ENCODE peak calls at places on chromosomes 4 and X, in five cellular contexts. I is SK-N-SH, H is neural progenitor cell, T is hepatocyte, C is GM23338. Z is an unnamed sample.
A peak's percentile ranks its signal among the peaks of the same experiment; 100 is the strongest.

GRCh38 chrX:3532571-3532970 is 180.9 kb downstream of the PRKX start:
- DNase-seq in I (no peak), H (no peak), T (no peak), C (peak; percentile 4), Z (no peak)

GRCh38 chr4:17055788-17056187 is 157.3 kb upstream of the LDB2 start:
- DNase-seq in I (no peak), H (no peak), T (no peak), C (no peak), Z (no peak)

GRCh38 chr4:173794662-173795061 is 264.6 kb upstream of the HAND2 start:
- DNase-seq in I (no peak), H (no peak), T (no peak), C (no peak), Z (no peak)

GRCh38 chr4:78811034-78811433 is 34.9 kb downstream of the BMP2K start:
- DNase-seq in I (no peak), H (no peak), T (no peak), C (no peak), Z (no peak)

GRCh38 chrX:58025979-58026378 is 115.7 kb upstream of the ZXDA start:
- DNase-seq in I (peak; percentile 20), H (peak; percentile 9), T (no peak), C (peak; percentile 28), Z (peak; percentile 59)

GRCh38 chrX:3380603-3381002 is 34.2 kb upstream of the MXRA5 start:
- DNase-seq in I (no peak), H (no peak), T (no peak), C (no peak), Z (no peak)

GRCh38 chr4:8055206-8055605 is 103.4 kb downstream of the ABLIM2 start:
- DNase-seq in I (no peak), H (no peak), T (no peak), C (no peak), Z (no peak)

GRCh38 chr4:108114503-108114902 is 54.2 kb downstream of the LEF1 start:
- DNase-seq in I (no peak), H (peak; percentile 8), T (peak; percentile 24), C (peak; percentile 27), Z (peak; percentile 23)

GRCh38 chr4:15729910-15730533 is 27.2 kb downstream of the BST1 start:
- DNase-seq in I (peak; percentile 66), H (peak; percentile 63), T (peak; percentile 63), C (peak; percentile 77), Z (peak; percentile 78)

GRCh38 chrX:109624022-109624421 is 950 bp downstream of the KCNE5 start:
- DNase-seq in I (no peak), H (no peak), T (no peak), C (peak; percentile 9), Z (no peak)

GRCh38 chrX:133959972-133960371 is 25.4 kb downstream of the GPC3 start:
- DNase-seq in I (no peak), H (no peak), T (no peak), C (no peak), Z (no peak)

GRCh38 chr4:188374870-188375269 is 235.6 kb downstream of the TRIML1 start:
- DNase-seq in I (no peak), H (no peak), T (no peak), C (no peak), Z (no peak)

GRCh38 chr4:23906839-23907238 is 17.0 kb upstream of the PPARGC1A start:
- DNase-seq in I (no peak), H (no peak), T (no peak), C (no peak), Z (no peak)

DNA sequence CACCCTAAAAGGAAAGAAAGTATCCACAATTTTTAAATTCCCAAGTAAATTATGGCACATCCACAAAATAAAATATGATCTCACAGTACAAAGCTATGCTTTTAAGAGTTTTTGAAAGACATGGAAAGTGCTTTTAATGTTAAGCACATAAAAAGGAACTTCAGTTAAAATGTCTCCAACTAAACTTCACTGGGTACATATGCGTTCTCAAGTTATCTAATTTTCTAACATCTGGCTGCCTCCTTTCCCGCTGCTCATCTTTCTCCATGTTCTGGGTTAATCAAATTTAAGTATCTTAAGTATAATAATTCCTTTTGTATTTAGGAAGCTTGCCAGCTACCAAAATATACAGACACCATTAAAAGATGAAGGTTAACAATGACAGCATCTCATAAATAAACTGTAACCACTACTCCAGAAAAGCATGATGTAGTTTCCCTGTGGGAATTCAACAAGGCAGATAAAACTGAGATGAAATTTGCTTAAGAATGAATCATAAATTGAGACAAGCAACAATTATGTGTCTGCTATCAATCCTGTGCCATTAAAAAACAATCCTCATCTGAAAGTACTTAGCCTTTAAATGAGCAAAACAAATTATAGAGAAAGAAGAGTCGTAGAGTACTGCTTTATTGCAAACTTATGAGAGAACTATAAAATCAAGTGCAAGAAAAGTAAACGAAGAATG is 25.1 kb downstream of the PRSS12 start:
- DNase-seq in I (peak; percentile 22), H (no peak), T (no peak), C (no peak), Z (no peak)
- H3K27ac ChIP-seq in I (peak overlapping the region; percentile 72), H (no peak overlapping the region), T (peak overlapping the region; percentile 49), C (no peak overlapping the region), Z (no peak overlapping the region)

GRCh38 chrX:43939187-43939926 is 33.8 kb downstream of the NDP start:
- DNase-seq in I (no peak), H (no peak), T (no peak), C (no peak), Z (no peak)
- TF ChIP-seq CTCF in I (peak; percentile 41), H (peak; percentile 15), T (peak; percentile 26), C (no peak), Z (no peak)

GRCh38 chr4:122041312-122041711 is 89.5 kb upstream of the TRPC3 start:
- DNase-seq in I (no peak), H (no peak), T (no peak), C (no peak), Z (no peak)

GRCh38 chr4:122046255-122046654 is 94.4 kb upstream of the TRPC3 start:
- DNase-seq in I (no peak), H (no peak), T (no peak), C (no peak), Z (no peak)

GRCh38 chr4:122044496-122044895 is 92.6 kb upstream of the TRPC3 start:
- DNase-seq in I (no peak), H (no peak), T (no peak), C (no peak), Z (no peak)

GRCh38 chr4:122047706-122048425 is 96.0 kb upstream of the TRPC3 start:
- DNase-seq in I (no peak), H (no peak), T (no peak), C (no peak), Z (no peak)

DNA sequence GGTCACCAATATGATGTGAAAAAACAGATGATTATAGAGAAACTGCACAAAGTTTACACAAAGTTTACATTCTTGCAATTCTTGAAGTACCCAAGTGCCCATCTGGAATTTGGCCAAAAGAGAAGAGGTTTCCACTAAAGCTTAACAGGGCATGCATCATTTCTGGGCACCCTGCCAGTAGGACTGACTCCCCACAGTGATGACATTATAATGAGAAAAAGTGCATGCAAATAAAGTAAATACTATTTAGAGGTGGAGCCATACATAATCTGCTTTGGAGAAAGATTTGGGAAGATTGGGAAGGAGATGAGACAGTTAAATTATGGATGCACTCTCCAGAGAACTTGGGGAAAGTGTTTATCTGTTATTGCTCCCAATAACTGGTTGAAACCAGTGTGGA is 93.7 kb upstream of the TRPC3 start:
- DNase-seq in I (peak; percentile 3), H (no peak), T (peak; percentile 57), C (no peak), Z (no peak)
- TF ChIP-seq EZH2phosphoT487 in I (no peak), H (no peak), T (no peak), C (no peak), Z (no peak)

GRCh38 chr4:6527683-6528595 is 47.0 kb upstream of the MAN2B2 start:
- DNase-seq in I (no peak), H (no peak), T (no peak), C (no peak), Z (no peak)
- H3K27ac ChIP-seq in I (no peak overlapping the region), H (no peak overlapping the region), T (no peak overlapping the region), C (no peak overlapping the region), Z (no peak overlapping the region)

GRCh38 chr4:26105372-26105771 is 191.4 kb downstream of the SMIM20 start:
- DNase-seq in I (no peak), H (no peak), T (no peak), C (no peak), Z (no peak)
- TF ChIP-seq CTCF in I (no peak), H (no peak), T (no peak), C (no peak), Z (no peak)

Z was measured in OCI-LY7.